ENCODE peak calls at places on chromosomes 4 and X, in ten cellular contexts. N is SK-N-SH, L is PC-9, X is hepatocyte, S is HCT116, T is GM23248, Z is GM23338, Q is OCI-LY7, B is MM.1S, G is Karpas-422. I is an unnamed sample.
A peak's percentile ranks its signal among the peaks of the same experiment; 100 is the strongest.

GRCh38 chrX:69158166-69159040 is 6.8 kb downstream of the PJA1 start:
- DNase-seq in Z (peak; percentile 75), X (peak; percentile 59), N (peak; percentile 65), S (no peak), Q (peak; percentile 55), T (peak; percentile 72), G (peak; percentile 89), B (no peak), L (peak; percentile 58), I (peak; percentile 73)

GRCh38 chr4:4659871-4660651 is 118.2 kb upstream of the STX18 start:
- DNase-seq in Z (no peak), B (no peak), N (no peak), X (no peak), S (peak; percentile 77), T (peak; percentile 95), Q (no peak), G (no peak), L (peak; percentile 37), I (peak; percentile 81)

GRCh38 chr4:115315182-115315581 is 201.8 kb upstream of the NDST4 start:
- DNase-seq in B (no peak), T (no peak), Z (peak; percentile 39), X (no peak), N (no peak), S (no peak), G (no peak), L (no peak), Q (no peak), I (no peak)

GRCh38 chr4:151021637-151022334 is 6.7 kb upstream of the LRBA start:
- DNase-seq in L (no peak), Q (no peak), G (no peak), Z (no peak), T (no peak), N (no peak), X (no peak), S (no peak), B (no peak), I (no peak)

GRCh38 chrX:152831391-152831790 is 528 bp downstream of the NSDHL start:
- DNase-seq in X (no peak), Z (no peak), B (no peak), N (no peak), T (peak; percentile 22), S (no peak), G (no peak), Q (no peak), L (peak; percentile 6), I (no peak)

GRCh38 chr4:6658635-6659075 is 18.2 kb downstream of the MRFAP1 start:
- DNase-seq in Q (no peak), T (peak; percentile 69), X (peak; percentile 54), G (no peak), Z (peak; percentile 72), N (no peak), B (no peak), L (no peak), S (no peak), I (no peak)

GRCh38 chr4:15659768-15660394 is 4.7 kb upstream of the FBXL5 start:
- DNase-seq in Q (no peak), S (no peak), L (no peak), G (peak; percentile 36), Z (no peak), T (peak; percentile 86), X (peak; percentile 32), B (no peak), N (no peak), I (no peak)

GRCh38 chr4:176340871-176341685 is 21.3 kb downstream of the SPCS3 start:
- DNase-seq in G (peak; percentile 66), X (peak; percentile 56), L (no peak), Z (peak; percentile 57), S (no peak), Q (peak; percentile 63), B (peak; percentile 36), N (peak; percentile 46), T (peak; percentile 72), I (peak; percentile 52)

GRCh38 chrX:135520022-135520552 is 373 bp upstream of the INTS6L start:
- DNase-seq in S (no peak), G (no peak), N (no peak), L (no peak), B (peak; percentile 17), T (peak; percentile 54), Z (peak; percentile 39), Q (peak; percentile 0), X (peak; percentile 13), I (no peak)
- H3K4me2 ChIP-seq in S (peak overlapping the region; percentile 84), G (peak overlapping the region; percentile 68), N (peak overlapping the region; percentile 78), L (no peak overlapping the region), B (peak overlapping the region; percentile 63), T (peak overlapping the region; percentile 88), Z (peak overlapping the region; percentile 58), Q (peak overlapping the region; percentile 62), X (peak overlapping the region; percentile 77), I (peak overlapping the region; percentile 95)

GRCh38 chr4:38318737-38319455 is 345.1 kb upstream of the KLF3 start:
- DNase-seq in L (peak; percentile 92), S (peak; percentile 85), X (peak; percentile 95), N (peak; percentile 48), Z (peak; percentile 95), G (peak; percentile 81), B (peak; percentile 91), T (peak; percentile 98), Q (peak; percentile 43), I (peak; percentile 91)

GRCh38 chr4:38317238-38317637 is 346.8 kb upstream of the KLF3 start:
- DNase-seq in X (no peak), N (no peak), L (no peak), S (no peak), B (no peak), T (no peak), G (no peak), Z (no peak), Q (no peak), I (no peak)

GRCh38 chr4:38320833-38321232 is 343.2 kb upstream of the KLF3 start:
- DNase-seq in T (no peak), G (no peak), S (no peak), X (no peak), Z (no peak), N (no peak), B (no peak), Q (no peak), L (no peak), I (no peak)

GRCh38 chr4:38320349-38320707 is 343.7 kb upstream of the KLF3 start:
- DNase-seq in N (no peak), Z (no peak), X (no peak), S (no peak), L (no peak), B (no peak), T (no peak), G (no peak), Q (no peak), I (no peak)

DNA sequence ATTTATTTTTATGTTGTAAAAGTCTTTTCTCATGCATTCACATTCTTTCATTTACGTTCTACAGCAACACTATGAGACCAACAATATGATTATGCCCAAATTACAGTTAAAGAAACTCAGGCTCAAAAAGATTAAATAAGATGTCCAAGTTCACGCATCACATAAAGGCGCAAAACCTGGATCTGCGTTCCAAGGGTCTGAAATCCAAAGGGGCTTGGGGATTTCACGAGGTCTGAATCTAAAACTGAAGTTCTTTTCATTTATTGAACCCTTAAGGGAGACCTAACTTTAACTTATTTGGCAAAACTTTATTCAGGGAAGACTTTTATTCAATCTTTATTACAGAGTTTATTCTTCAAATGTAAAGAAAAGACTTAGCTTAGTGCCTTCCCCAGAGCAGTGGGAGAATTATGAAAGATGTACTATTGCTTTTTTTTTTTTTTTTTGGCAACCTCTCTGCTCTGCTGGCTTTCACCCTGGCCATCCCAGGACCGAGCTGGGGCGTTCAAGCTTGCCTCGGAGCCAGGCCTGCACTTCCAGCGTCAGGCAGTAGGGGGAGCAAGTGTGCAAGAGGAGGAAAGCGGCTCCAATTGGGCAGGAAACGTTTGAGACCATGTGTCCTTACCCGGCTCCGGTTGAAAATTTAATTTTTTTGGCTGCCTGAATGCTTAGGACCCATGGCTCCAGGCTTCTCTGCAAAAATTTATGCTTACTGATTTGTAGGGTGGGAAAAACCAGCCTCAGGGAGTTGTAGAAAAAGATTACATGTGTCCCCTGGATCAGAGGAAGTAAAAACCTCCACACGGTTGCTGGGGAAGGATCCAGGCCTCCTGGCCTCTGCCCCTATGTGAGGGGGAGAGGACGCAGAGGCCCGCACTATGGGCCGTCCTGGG is 344.3 kb upstream of the KLF3 start:
- DNase-seq in N (peak; percentile 94), G (peak; percentile 94), Z (peak; percentile 91), T (peak; percentile 90), Q (peak; percentile 70), B (peak; percentile 91), S (no peak), L (peak; percentile 92), X (peak; percentile 91), I (peak; percentile 94)
- H3K4me3 ChIP-seq in N (no peak overlapping the region), G (peak overlapping the region; percentile 53), Z (no peak overlapping the region), T (peak overlapping the region; percentile 43), Q (peak overlapping the region; percentile 32), B (peak overlapping the region; percentile 41), S (peak overlapping the region; percentile 29), L (peak overlapping the region; percentile 10), X (no peak overlapping the region), I (peak overlapping the region; percentile 43)

GRCh38 chr4:82467442-82467841 is 37.1 kb downstream of the ENOPH1 start:
- DNase-seq in X (no peak), L (no peak), T (peak; percentile 27), Z (no peak), Q (no peak), S (no peak), N (no peak), B (no peak), G (no peak), I (no peak)

GRCh38 chr4:82473621-82474164 is 43.3 kb downstream of the ENOPH1 start:
- DNase-seq in G (no peak), N (no peak), B (no peak), T (no peak), Q (no peak), Z (no peak), L (no peak), X (no peak), S (no peak), I (no peak)

DNA sequence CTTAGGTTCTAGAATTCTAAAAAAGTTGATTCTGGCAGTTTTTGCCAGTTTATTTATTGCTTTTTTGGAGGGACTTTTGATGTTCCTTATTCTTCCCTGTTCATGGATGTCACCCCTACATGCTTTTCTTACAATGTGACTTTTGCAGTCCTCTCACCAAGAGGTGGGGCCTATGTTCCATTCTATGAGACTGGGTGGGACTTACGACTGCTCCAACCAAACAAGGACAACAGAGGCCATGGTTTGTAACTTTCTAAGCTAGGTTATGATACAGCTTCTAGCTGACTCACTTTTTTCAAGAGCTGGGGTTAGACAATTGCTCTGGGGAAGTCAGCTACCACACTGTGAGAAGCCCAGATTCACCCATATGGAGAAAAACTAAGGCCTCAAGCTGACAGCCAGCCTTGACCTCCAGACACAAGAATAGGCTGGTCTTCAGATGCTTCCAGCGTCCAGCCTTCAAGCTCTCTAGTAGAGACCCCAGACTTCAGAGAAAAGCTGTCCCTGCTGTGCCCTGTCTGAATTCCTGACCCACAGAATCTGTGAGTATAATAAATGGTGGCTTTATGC is 39.5 kb downstream of the ENOPH1 start:
- DNase-seq in G (no peak), B (no peak), N (no peak), Z (no peak), Q (no peak), X (peak; percentile 19), T (peak; percentile 80), S (no peak), L (no peak), I (no peak)
- H3K9me2 ChIP-seq in G (no peaks in the 10 kb centered on the region), B (no peaks in the 10 kb centered on the region), N (no peaks in the 10 kb centered on the region), Z (no peaks in the 10 kb centered on the region), Q (no peaks in the 10 kb centered on the region), X (no peaks in the 10 kb centered on the region), T (no peaks in the 10 kb centered on the region), S (no peaks in the 10 kb centered on the region), L (no peaks in the 10 kb centered on the region), I (no peaks in the 10 kb centered on the region)

DNA sequence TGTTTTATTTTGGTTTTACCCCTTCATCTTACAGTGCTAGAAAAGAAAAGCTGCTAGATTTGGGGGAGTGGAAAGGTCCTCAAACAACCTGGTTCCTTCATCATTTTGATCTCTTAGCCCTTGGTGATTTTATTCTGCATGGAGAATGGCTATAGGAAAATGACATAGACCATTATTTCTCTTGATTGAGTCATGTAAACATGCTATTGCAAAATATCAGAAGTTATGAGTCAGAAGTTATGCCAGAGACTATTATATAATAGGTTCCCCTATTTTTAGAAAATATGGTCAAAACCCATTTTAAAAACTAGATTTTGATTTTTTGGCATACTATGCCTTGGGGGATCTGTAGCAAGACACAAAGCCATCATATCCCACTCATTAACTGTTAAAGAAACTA is 83.7 kb upstream of the FAM9C start:
- DNase-seq in Z (no peak), L (no peak), N (no peak), G (no peak), B (no peak), S (no peak), X (no peak), T (peak; percentile 58), Q (no peak), I (peak; percentile 54)
- H3K4me2 ChIP-seq in Z (no peak overlapping the region), L (no peak overlapping the region), N (no peak overlapping the region), G (no peak overlapping the region), B (no peak overlapping the region), S (no peak overlapping the region), X (no peak overlapping the region), T (no peak overlapping the region), Q (no peak overlapping the region), I (no peak overlapping the region)